ENCODE peak calls at places on chromosomes 11 and 22, in seven cellular contexts. V is RWPE2, N is upper lobe of left lung, P is right lobe of liver, S is right cardiac atrium, C is left lung, T is PC-3. W is an unnamed sample.

GRCh38 chr11:12469451-12469850 is 92.1 kb downstream of the PARVA start:
- ATAC-seq in V (no peak), N (no peak), P (no peak), S (peak; percentile 61), C (no peak), T (no peak), W (peak; percentile 67)

GRCh38 chr11:68543594-68543993 is 83.0 kb downstream of the PPP6R3 start:
- ATAC-seq in V (no peak), N (no peak), P (no peak), S (no peak), C (no peak), T (no peak), W (no peak)

GRCh38 chr22:37115032-37115431 is 5.5 kb upstream of the TMPRSS6 start:
- ATAC-seq in V (no peak), N (no peak), P (no peak), S (no peak), C (no peak), T (no peak), W (no peak)

GRCh38 chr11:14422814-14423182 is 63.8 kb upstream of the RRAS2 start:
- ATAC-seq in V (peak; percentile 21), N (no peak), P (no peak), S (peak; percentile 24), C (peak; percentile 31), T (no peak), W (no peak)

GRCh38 chr11:45741582-45741981 is 63.4 kb upstream of the SLC35C1 start:
- ATAC-seq in V (no peak), N (no peak), P (no peak), S (no peak), C (no peak), T (no peak), W (no peak)

GRCh38 chr11:110077318-110077717 is 15.9 kb upstream of the ZC3H12C start:
- ATAC-seq in V (no peak), N (no peak), P (no peak), S (no peak), C (no peak), T (peak; percentile 6), W (no peak)

GRCh38 chr11:132719684-132720083 is 812.6 kb downstream of the OPCML start:
- ATAC-seq in V (no peak), N (no peak), P (no peak), S (no peak), C (no peak), T (no peak), W (no peak)

GRCh38 chr11:67278135-67278938 is 10.8 kb upstream of the ANKRD13D start:
- ATAC-seq in V (no peak), N (no peak), P (no peak), S (no peak), C (no peak), T (no peak), W (no peak)

GRCh38 chr22:32375678-32376450 is 18.2 kb downstream of the RFPL3 start:
- ATAC-seq in V (no peak), N (no peak), P (no peak), S (no peak), C (no peak), T (no peak), W (no peak)

GRCh38 chr11:14336507-14337503 is 22.2 kb downstream of the RRAS2 start:
- ATAC-seq in V (peak; percentile 99), N (peak; percentile 49), P (no peak), S (no peak), C (peak; percentile 56), T (peak; percentile 100), W (no peak)

GRCh38 chr11:123351375-123351774 is 78.7 kb upstream of the GRAMD1B start:
- ATAC-seq in V (no peak), N (no peak), P (no peak), S (peak; percentile 67), C (peak; percentile 19), T (no peak), W (no peak)

GRCh38 chr22:20092477-20092854 is 12.4 kb downstream of the DGCR8 start:
- ATAC-seq in V (no peak), N (no peak), P (no peak), S (no peak), C (no peak), T (no peak), W (no peak)

GRCh38 chr22:22009661-22010060 is 27.1 kb upstream of the TOP3B start:
- ATAC-seq in V (peak; percentile 33), N (no peak), P (no peak), S (no peak), C (no peak), T (no peak), W (no peak)

GRCh38 chr11:43408277-43408676 is 49.6 kb downstream of the TTC17 start:
- ATAC-seq in V (no peak), N (no peak), P (peak; percentile 92), S (no peak), C (peak; percentile 47), T (no peak), W (no peak)

GRCh38 chr11:1054143-1055108 is 17.9 kb upstream of the MUC6 start:
- ATAC-seq in V (no peak), N (no peak), P (no peak), S (no peak), C (no peak), T (peak; percentile 44), W (no peak)

GRCh38 chr11:1053121-1053901 is 16.8 kb upstream of the MUC6 start:
- ATAC-seq in V (no peak), N (no peak), P (no peak), S (no peak), C (no peak), T (peak; percentile 46), W (no peak)

GRCh38 chr11:1055109-1055703 is 18.7 kb upstream of the MUC6 start:
- ATAC-seq in V (no peak), N (no peak), P (no peak), S (no peak), C (no peak), T (no peak), W (no peak)

GRCh38 chr11:1057806-1058205 is 16.9 kb upstream of the MUC2 start:
- ATAC-seq in V (no peak), N (no peak), P (no peak), S (no peak), C (no peak), T (no peak), W (no peak)

DNA sequence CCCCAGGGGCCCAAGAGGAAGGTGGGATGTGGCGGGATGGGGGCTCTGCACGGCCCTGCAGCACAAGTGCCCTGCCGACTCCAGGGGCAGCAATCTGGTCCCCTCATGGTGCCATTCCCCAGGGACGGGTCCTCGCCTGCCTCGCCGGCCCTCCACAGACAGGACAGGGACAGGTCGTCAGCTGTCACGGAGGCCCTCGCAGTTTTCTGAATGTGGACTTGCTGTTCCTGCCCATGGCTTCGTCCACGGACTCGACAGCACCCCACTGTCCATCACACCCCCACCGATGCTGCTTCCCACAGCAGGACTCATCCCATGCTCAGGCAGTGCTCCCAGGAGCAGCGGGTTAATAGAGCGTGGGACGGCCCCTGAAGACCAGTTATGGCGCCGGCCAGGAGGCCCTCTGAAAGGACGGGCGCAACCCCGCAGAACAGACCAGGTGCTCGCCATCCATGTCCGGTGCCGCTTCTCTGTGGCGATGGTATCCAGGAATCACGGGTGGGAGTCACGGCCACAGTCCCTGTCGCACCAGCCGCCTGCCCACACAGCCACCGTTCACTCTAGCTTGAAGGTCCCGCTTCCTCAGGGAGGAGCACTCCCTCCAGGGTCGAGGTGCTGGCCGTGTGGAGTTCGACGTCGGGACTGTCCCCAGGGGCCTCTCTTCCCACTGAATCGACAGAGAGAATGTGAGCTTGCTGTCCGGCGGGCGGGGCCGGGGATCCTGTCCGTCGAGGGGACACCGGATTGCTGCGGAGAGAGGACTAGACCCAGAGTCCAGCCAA is 18.5 kb upstream of the MUC2 start:
- ATAC-seq in V (no peak), N (no peak), P (no peak), S (no peak), C (no peak), T (no peak), W (no peak)
- H3K4me1 ChIP-seq in V (peaks cover 7% of the 10 kb centered on the region), N (peaks cover 8% of the 10 kb centered on the region), P (no peaks in the 10 kb centered on the region), S (no peaks in the 10 kb centered on the region), C (peaks cover 1% of the 10 kb centered on the region), T (peaks cover 47% of the 10 kb centered on the region), W (no peaks in the 10 kb centered on the region)

GRCh38 chr11:100469835-100470234 is 217.3 kb upstream of the ARHGAP42 start:
- ATAC-seq in V (no peak), N (no peak), P (no peak), S (no peak), C (no peak), T (no peak), W (no peak)

GRCh38 chr11:100472727-100473389 is 214.2 kb upstream of the ARHGAP42 start:
- ATAC-seq in V (no peak), N (no peak), P (no peak), S (no peak), C (no peak), T (no peak), W (no peak)

GRCh38 chr11:100473390-100473740 is 213.7 kb upstream of the ARHGAP42 start:
- ATAC-seq in V (no peak), N (no peak), P (no peak), S (no peak), C (no peak), T (no peak), W (no peak)

GRCh38 chr11:100467821-100468508 is 219.1 kb upstream of the ARHGAP42 start:
- ATAC-seq in V (no peak), N (no peak), P (no peak), S (no peak), C (no peak), T (no peak), W (no peak)
- H3K4me3 ChIP-seq in V (no peak overlapping the region), N (no peak overlapping the region), P (no peak overlapping the region), S (no peak overlapping the region), C (no peak overlapping the region), T (peak overlapping the region; percentile 52), W (no peak overlapping the region)

DNA sequence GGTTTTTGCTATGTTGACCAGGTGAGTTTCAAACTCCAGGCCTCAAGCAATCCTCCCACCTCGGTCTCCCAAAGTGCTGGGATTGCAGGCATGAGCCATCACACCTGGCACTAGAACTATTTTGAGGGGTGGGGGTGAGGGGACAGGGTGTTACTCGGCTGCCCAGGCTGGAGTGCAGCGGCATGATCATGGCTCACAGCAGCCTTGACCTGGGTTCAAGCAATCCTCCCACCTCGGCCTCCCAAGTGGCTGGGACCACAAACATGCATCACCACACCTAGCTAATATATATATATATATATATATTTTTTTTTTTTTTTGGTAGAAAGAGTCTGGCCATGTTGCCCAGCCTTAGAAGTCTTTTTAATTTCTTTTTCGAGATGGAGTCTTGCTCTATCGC is 17.1 kb upstream of the IFITM3 start:
- ATAC-seq in V (no peak), N (no peak), P (no peak), S (no peak), C (no peak), T (no peak), W (no peak)
- H3K4me1 ChIP-seq in V (no peaks in the 10 kb centered on the region), N (peaks cover 16% of the 10 kb centered on the region), P (no peaks in the 10 kb centered on the region), S (peaks cover 2% of the 10 kb centered on the region), C (peaks cover 19% of the 10 kb centered on the region), T (no peaks in the 10 kb centered on the region), W (no peaks in the 10 kb centered on the region)

DNA sequence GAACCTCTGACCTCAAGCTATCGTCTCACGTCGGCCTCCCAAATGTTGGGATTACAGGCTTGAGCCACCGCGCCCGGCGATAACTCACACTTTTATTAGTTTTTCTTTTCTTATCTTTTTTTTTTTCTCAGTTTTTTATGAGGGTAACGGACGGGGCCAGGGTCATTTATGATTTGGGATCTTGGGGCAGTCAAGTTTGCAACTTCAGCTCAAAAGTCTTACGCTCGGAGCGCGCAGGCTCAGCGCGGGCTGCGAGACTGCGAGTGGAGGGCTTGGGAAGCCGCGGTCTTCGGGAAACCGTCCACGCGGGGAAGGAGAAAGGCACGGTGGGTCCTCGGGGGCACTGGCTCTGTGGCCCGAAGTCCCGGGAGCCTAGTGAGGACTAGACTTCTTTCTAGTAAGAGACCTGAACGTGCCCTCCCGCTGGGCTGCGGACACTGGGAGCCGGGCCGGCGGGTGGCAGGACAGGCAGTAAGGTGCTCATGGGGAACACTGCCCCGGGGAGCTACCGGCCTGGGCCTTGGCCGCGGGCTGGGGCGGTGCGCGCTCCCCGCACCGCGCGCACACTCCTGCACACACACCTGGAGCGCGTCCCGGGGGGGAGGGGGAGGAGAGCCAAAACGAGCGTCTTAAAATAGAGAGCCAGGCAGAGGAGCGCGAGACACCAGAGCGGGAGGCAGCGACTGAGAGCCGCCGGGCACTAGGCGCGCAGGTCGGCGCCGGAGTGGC is 491 bp upstream of the BARX2 start:
- ATAC-seq in V (peak; percentile 73), N (peak; percentile 26), P (peak; percentile 57), S (no peak), C (peak; percentile 70), T (peak; percentile 65), W (peak; percentile 16)
- H3K4me3 ChIP-seq in V (peak overlapping the region; percentile 47), N (peak overlapping the region; percentile 44), P (no peak overlapping the region), S (peak overlapping the region; percentile 41), C (no peak overlapping the region), T (peak overlapping the region; percentile 63), W (peak overlapping the region; percentile 37)